ENCODE peak calls at places on chromosomes 7 and 10, in six cellular contexts. One of them, this sample, is unnamed.

GRCh38 chr7:73623798-73624668 is at the start of gene MLXIPL:
- DNase-seq in upper lobe of left lung: peak; percentile 90
- DNase-seq in GM12865: peak; percentile 39
- DNase-seq in neural progenitor cell: peak; percentile 97
- DNase-seq in mammary epithelial cell: peak; percentile 62
- DNase-seq in astrocyte of the spinal cord: peak; percentile 22
- DNase-seq in this sample: peak; percentile 99

GRCh38 chr7:152851881-152852417 is 92.4 kb downstream of the ACTR3B start:
- DNase-seq in mammary epithelial cell: no peak
- DNase-seq in astrocyte of the spinal cord: no peak
- DNase-seq in upper lobe of left lung: no peak
- DNase-seq in GM12865: no peak
- DNase-seq in neural progenitor cell: no peak
- DNase-seq in this sample: no peak

GRCh38 chr7:77199008-77199966 is at the start of gene FGL2:
- DNase-seq in astrocyte of the spinal cord: peak; percentile 72
- DNase-seq in GM12865: peak; percentile 23
- DNase-seq in mammary epithelial cell: peak; percentile 17
- DNase-seq in neural progenitor cell: peak; percentile 74
- DNase-seq in upper lobe of left lung: peak; percentile 70
- DNase-seq in this sample: peak; percentile 36

GRCh38 chr7:99737726-99738125 is 2.7 kb upstream of the CYP3A7 start:
- DNase-seq in mammary epithelial cell: peak; percentile 85
- DNase-seq in GM12865: peak; percentile 12
- DNase-seq in upper lobe of left lung: no peak
- DNase-seq in astrocyte of the spinal cord: no peak
- DNase-seq in neural progenitor cell: no peak
- DNase-seq in this sample: no peak

GRCh38 chr7:130441408-130441854 is 615 bp upstream of the CEP41 start:
- DNase-seq in GM12865: peak; percentile 12
- DNase-seq in upper lobe of left lung: no peak
- DNase-seq in astrocyte of the spinal cord: no peak
- DNase-seq in mammary epithelial cell: peak; percentile 23
- DNase-seq in neural progenitor cell: peak; percentile 89
- DNase-seq in this sample: peak; percentile 76

GRCh38 chr10:43203491-43204393 is 63.1 kb downstream of the RASGEF1A start:
- DNase-seq in neural progenitor cell: peak; percentile 65
- DNase-seq in mammary epithelial cell: no peak
- DNase-seq in astrocyte of the spinal cord: no peak
- DNase-seq in GM12865: peak; percentile 18
- DNase-seq in upper lobe of left lung: peak; percentile 43
- DNase-seq in this sample: peak; percentile 95

GRCh38 chr10:88522715-88523114 is 60.4 kb downstream of the RNLS start:
- DNase-seq in upper lobe of left lung: no peak
- DNase-seq in neural progenitor cell: no peak
- DNase-seq in GM12865: no peak
- DNase-seq in mammary epithelial cell: no peak
- DNase-seq in astrocyte of the spinal cord: no peak
- DNase-seq in this sample: no peak

GRCh38 chr10:78283069-78283682 is 249.5 kb downstream of the RPS24 start:
- DNase-seq in upper lobe of left lung: no peak
- DNase-seq in mammary epithelial cell: no peak
- DNase-seq in GM12865: no peak
- DNase-seq in astrocyte of the spinal cord: no peak
- DNase-seq in neural progenitor cell: peak; percentile 77
- DNase-seq in this sample: peak; percentile 72

GRCh38 chr7:110534241-110534931 is 556.5 kb upstream of the LRRN3 start:
- DNase-seq in upper lobe of left lung: no peak
- DNase-seq in GM12865: peak; percentile 39
- DNase-seq in neural progenitor cell: no peak
- DNase-seq in astrocyte of the spinal cord: peak; percentile 49
- DNase-seq in mammary epithelial cell: peak; percentile 92
- DNase-seq in this sample: no peak

GRCh38 chr10:48523820-48524758 is 80.8 kb downstream of the ARHGAP22 start:
- DNase-seq in GM12865: no peak
- DNase-seq in neural progenitor cell: peak; percentile 74
- DNase-seq in astrocyte of the spinal cord: peak; percentile 22
- DNase-seq in upper lobe of left lung: no peak
- DNase-seq in mammary epithelial cell: no peak
- DNase-seq in this sample: peak; percentile 95

GRCh38 chr7:151038951-151039849 is 9.1 kb upstream of the ASIC3 start:
- DNase-seq in upper lobe of left lung: peak; percentile 80
- DNase-seq in astrocyte of the spinal cord: peak; percentile 89
- DNase-seq in neural progenitor cell: no peak
- DNase-seq in mammary epithelial cell: peak; percentile 73
- DNase-seq in GM12865: no peak
- DNase-seq in this sample: no peak

GRCh38 chr7:68619476-68619875 is 978.8 kb upstream of the AUTS2 start:
- DNase-seq in mammary epithelial cell: no peak
- DNase-seq in neural progenitor cell: no peak
- DNase-seq in astrocyte of the spinal cord: no peak
- DNase-seq in upper lobe of left lung: no peak
- DNase-seq in GM12865: no peak
- DNase-seq in this sample: no peak

GRCh38 chr10:32149257-32149955 is 93.2 kb upstream of the KIF5B start:
- DNase-seq in neural progenitor cell: no peak
- DNase-seq in GM12865: peak; percentile 86
- DNase-seq in upper lobe of left lung: no peak
- DNase-seq in astrocyte of the spinal cord: peak; percentile 96
- DNase-seq in mammary epithelial cell: peak; percentile 89
- DNase-seq in this sample: peak; percentile 28

GRCh38 chr10:60296073-60296472 is 93.6 kb downstream of the ANK3 start:
- DNase-seq in astrocyte of the spinal cord: no peak
- DNase-seq in GM12865: no peak
- DNase-seq in upper lobe of left lung: no peak
- DNase-seq in mammary epithelial cell: no peak
- DNase-seq in neural progenitor cell: no peak
- DNase-seq in this sample: no peak

GRCh38 chr7:41967156-41967555 is 264.3 kb upstream of the INHBA start:
- DNase-seq in mammary epithelial cell: peak; percentile 46
- DNase-seq in GM12865: no peak
- DNase-seq in upper lobe of left lung: no peak
- DNase-seq in astrocyte of the spinal cord: no peak
- DNase-seq in neural progenitor cell: no peak
- DNase-seq in this sample: no peak

GRCh38 chr7:54757711-54758110 is 1.3 kb downstream of the SEC61G start:
- DNase-seq in neural progenitor cell: no peak
- DNase-seq in astrocyte of the spinal cord: no peak
- DNase-seq in GM12865: no peak
- DNase-seq in upper lobe of left lung: no peak
- DNase-seq in mammary epithelial cell: no peak
- DNase-seq in this sample: no peak
- H3K4me3 ChIP-seq in neural progenitor cell: peak overlapping the region; percentile 72
- H3K4me3 ChIP-seq in astrocyte of the spinal cord: peak overlapping the region; percentile 98
- H3K4me3 ChIP-seq in GM12865: peak overlapping the region; percentile 79
- H3K4me3 ChIP-seq in upper lobe of left lung: peak overlapping the region; percentile 97
- H3K4me3 ChIP-seq in mammary epithelial cell: peak overlapping the region; percentile 95
- H3K4me3 ChIP-seq in this sample: peak overlapping the region; percentile 86

GRCh38 chr10:112820320-112820719 is 129.7 kb upstream of the TCF7L2 start:
- DNase-seq in mammary epithelial cell: no peak
- DNase-seq in GM12865: no peak
- DNase-seq in astrocyte of the spinal cord: no peak
- DNase-seq in neural progenitor cell: no peak
- DNase-seq in upper lobe of left lung: no peak
- DNase-seq in this sample: no peak
- H3K4me3 ChIP-seq in mammary epithelial cell: no peak overlapping the region
- H3K4me3 ChIP-seq in GM12865: no peak overlapping the region
- H3K4me3 ChIP-seq in astrocyte of the spinal cord: no peak overlapping the region
- H3K4me3 ChIP-seq in neural progenitor cell: no peak overlapping the region
- H3K4me3 ChIP-seq in upper lobe of left lung: no peak overlapping the region
- H3K4me3 ChIP-seq in this sample: no peak overlapping the region

DNA sequence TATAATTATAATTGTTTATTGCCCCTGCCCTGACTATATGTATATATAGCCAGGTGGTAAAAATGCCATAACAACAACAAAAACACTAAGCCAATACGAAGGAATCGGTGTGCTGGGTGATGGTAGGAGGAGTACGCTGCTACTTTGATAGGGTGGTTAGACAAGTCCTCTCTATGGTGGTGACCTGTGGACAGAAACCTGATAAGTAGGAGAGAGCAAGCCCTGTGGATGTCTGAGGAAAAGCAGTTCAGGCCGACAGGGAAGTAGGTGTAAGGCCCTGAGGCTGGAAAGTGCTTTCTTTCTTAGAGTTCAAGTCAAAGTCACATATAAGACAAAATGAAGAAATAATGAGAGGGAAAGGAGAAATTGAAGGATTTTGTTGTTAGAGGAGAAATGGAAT is 823.8 kb upstream of the CELF2 start:
- DNase-seq in astrocyte of the spinal cord: no peak
- DNase-seq in upper lobe of left lung: no peak
- DNase-seq in neural progenitor cell: no peak
- DNase-seq in GM12865: no peak
- DNase-seq in mammary epithelial cell: no peak
- DNase-seq in this sample: no peak
- H3K4me3 ChIP-seq in astrocyte of the spinal cord: no peak overlapping the region
- H3K4me3 ChIP-seq in upper lobe of left lung: no peak overlapping the region
- H3K4me3 ChIP-seq in neural progenitor cell: no peak overlapping the region
- H3K4me3 ChIP-seq in GM12865: no peak overlapping the region
- H3K4me3 ChIP-seq in mammary epithelial cell: no peak overlapping the region
- H3K4me3 ChIP-seq in this sample: no peak overlapping the region

GRCh38 chr7:21269021-21269420 is 158.9 kb upstream of the SP4 start:
- DNase-seq in mammary epithelial cell: no peak
- DNase-seq in GM12865: no peak
- DNase-seq in upper lobe of left lung: no peak
- DNase-seq in neural progenitor cell: no peak
- DNase-seq in astrocyte of the spinal cord: no peak
- DNase-seq in this sample: no peak
- H3K4me3 ChIP-seq in mammary epithelial cell: no peak overlapping the region
- H3K4me3 ChIP-seq in GM12865: no peak overlapping the region
- H3K4me3 ChIP-seq in upper lobe of left lung: no peak overlapping the region
- H3K4me3 ChIP-seq in neural progenitor cell: no peak overlapping the region
- H3K4me3 ChIP-seq in astrocyte of the spinal cord: no peak overlapping the region
- H3K4me3 ChIP-seq in this sample: no peak overlapping the region

DNA sequence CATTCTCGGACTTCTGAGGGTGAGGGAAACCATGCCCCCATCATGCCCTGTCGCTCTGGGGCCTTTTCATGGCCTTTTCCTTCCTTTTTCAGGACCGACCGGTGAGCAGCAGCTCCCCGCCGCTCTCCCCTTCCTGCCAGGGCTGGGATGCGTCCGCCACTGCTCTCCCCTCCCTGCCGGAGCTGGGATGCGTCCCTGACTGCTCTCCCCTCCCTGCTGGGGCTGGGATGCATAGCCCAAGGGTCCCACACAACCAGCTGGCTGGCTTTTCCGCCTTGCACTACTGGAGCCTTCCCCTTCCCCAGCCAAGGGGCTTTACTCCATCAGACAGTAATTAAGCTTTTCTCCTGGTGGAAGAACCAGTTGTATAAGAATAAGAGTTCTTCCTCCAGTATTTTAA is 129.7 kb upstream of the COBL start:
- DNase-seq in neural progenitor cell: no peak
- DNase-seq in GM12865: no peak
- DNase-seq in astrocyte of the spinal cord: no peak
- DNase-seq in upper lobe of left lung: no peak
- DNase-seq in mammary epithelial cell: no peak
- DNase-seq in this sample: peak; percentile 64
- H3K4me3 ChIP-seq in neural progenitor cell: no peak overlapping the region
- H3K4me3 ChIP-seq in GM12865: no peak overlapping the region
- H3K4me3 ChIP-seq in astrocyte of the spinal cord: no peak overlapping the region
- H3K4me3 ChIP-seq in upper lobe of left lung: no peak overlapping the region
- H3K4me3 ChIP-seq in mammary epithelial cell: no peak overlapping the region
- H3K4me3 ChIP-seq in this sample: no peak overlapping the region

This sample was measured in H7.